ENCODE peak calls at places on chromosomes 1 and 21, in eight cellular contexts. I is HTR-8/SVneo; N is hypothalamus; Y is KBM-7; H is GOT3; G is stimulated activated CD8-positive, alpha-beta memory T cell treated with anti-CD3 and anti-CD28 coated beads, Interleukin-15, amount 100 ng/mL, for 4 hours; W is Peyer's patch; K is T-cell. B is an unnamed sample.
A peak's percentile ranks its signal among the peaks of the same experiment; 100 is the strongest.

GRCh38 chr1:53590581-53591515 is 131.6 kb downstream of the DMRTB1 start:
- DNase-seq in I (no peak), N (no peak), Y (no peak), H (no peak), G (no peak), W (no peak), K (no peak), B (no peak)

GRCh38 chr21:34635307-34635706 is 20.4 kb upstream of the RCAN1 start:
- DNase-seq in I (no peak), N (no peak), Y (no peak), H (no peak), G (no peak), W (no peak), K (no peak), B (no peak)

GRCh38 chr21:39630191-39630591 is 17.5 kb downstream of the B3GALT5 start:
- DNase-seq in I (no peak), N (no peak), Y (no peak), H (no peak), G (no peak), W (no peak), K (no peak), B (no peak)

GRCh38 chr1:245099401-245099800 is 55.4 kb upstream of the KIF26B start:
- DNase-seq in I (no peak), N (no peak), Y (no peak), H (no peak), G (no peak), W (no peak), K (no peak), B (no peak)

GRCh38 chr1:24866211-24867063 is 63.6 kb downstream of the RUNX3 start:
- DNase-seq in I (no peak), N (no peak), Y (no peak), H (peak; percentile 28), G (no peak), W (no peak), K (no peak), B (no peak)

GRCh38 chr1:204341380-204341779 is 18.3 kb downstream of the PLEKHA6 start:
- DNase-seq in I (no peak), N (no peak), Y (no peak), H (no peak), G (no peak), W (no peak), K (no peak), B (no peak)

GRCh38 chr1:177170756-177171535 is at the start of gene BRINP2:
- DNase-seq in I (no peak), N (peak; percentile 57), Y (no peak), H (peak; percentile 37), G (no peak), W (no peak), K (no peak), B (no peak)

GRCh38 chr1:26771643-26772321 is 16.0 kb upstream of the PIGV start:
- DNase-seq in I (peak; percentile 79), N (no peak), Y (no peak), H (peak; percentile 88), G (peak; percentile 10), W (no peak), K (no peak), B (no peak)

GRCh38 chr1:99268021-99268420 is 3.7 kb downstream of the PLPPR4 start:
- DNase-seq in I (no peak), N (no peak), Y (no peak), H (no peak), G (no peak), W (no peak), K (no peak), B (no peak)

GRCh38 chr21:23401278-23401677 is 2206.0 kb downstream of the MRPL39 start:
- DNase-seq in I (peak; percentile 11), N (no peak), Y (peak; percentile 28), H (no peak), G (no peak), W (no peak), K (no peak), B (no peak)

GRCh38 chr1:183757061-183757460 is 47.9 kb upstream of the RGL1 start:
- DNase-seq in I (peak; percentile 64), N (no peak), Y (no peak), H (no peak), G (no peak), W (no peak), K (no peak), B (no peak)

GRCh38 chr1:111585461-111586100 is 34.0 kb upstream of the RAP1A start:
- DNase-seq in I (no peak), N (no peak), Y (no peak), H (no peak), G (no peak), W (no peak), K (no peak), B (no peak)

GRCh38 chr1:17207966-17208418 is 3.1 kb downstream of the PADI1 start:
- DNase-seq in I (peak; percentile 83), N (no peak), Y (peak; percentile 45), H (no peak), G (peak; percentile 52), W (no peak), K (no peak), B (no peak)

GRCh38 chr1:230425252-230426061 is 675 bp downstream of the PGBD5 start:
- DNase-seq in I (no peak), N (no peak), Y (no peak), H (no peak), G (no peak), W (no peak), K (no peak), B (no peak)

GRCh38 chr1:204296431-204296988 is 63.2 kb downstream of the PLEKHA6 start:
- DNase-seq in I (peak; percentile 80), N (no peak), Y (no peak), H (no peak), G (no peak), W (no peak), K (no peak), B (no peak)

GRCh38 chr1:235933483-235934116 is 66.9 kb upstream of the LYST start:
- DNase-seq in I (no peak), N (no peak), Y (peak; percentile 39), H (no peak), G (no peak), W (no peak), K (no peak), B (no peak)

GRCh38 chr1:2494323-2494693 is 18.2 kb downstream of the PLCH2 start:
- DNase-seq in I (peak; percentile 75), N (no peak), Y (no peak), H (no peak), G (no peak), W (no peak), K (no peak), B (no peak)

GRCh38 chr1:158323866-158324265 is 7.5 kb downstream of the CD1B start:
- DNase-seq in I (no peak), N (no peak), Y (no peak), H (no peak), G (no peak), W (no peak), K (no peak), B (no peak)

GRCh38 chr1:211825990-211826389 is 4.6 kb downstream of the LPGAT1 start:
- DNase-seq in I (peak; percentile 48), N (no peak), Y (no peak), H (no peak), G (no peak), W (no peak), K (no peak), B (no peak)

GRCh38 chr1:240987928-240988327 is 369.1 kb downstream of the RGS7 start:
- DNase-seq in I (no peak), N (no peak), Y (no peak), H (no peak), G (no peak), W (no peak), K (no peak), B (no peak)

GRCh38 chr1:207822124-207822601 is 70.3 kb downstream of the CD46 start:
- DNase-seq in I (no peak), N (no peak), Y (no peak), H (no peak), G (no peak), W (no peak), K (no peak), B (no peak)

GRCh38 chr1:81549588-81550127 is 251.1 kb upstream of the ADGRL2 start:
- DNase-seq in I (peak; percentile 23), N (no peak), Y (peak; percentile 8), H (no peak), G (no peak), W (no peak), K (no peak), B (no peak)

GRCh38 chr1:85230305-85230977 is 29.0 kb downstream of the C1orf52 start:
- DNase-seq in I (no peak), N (no peak), Y (peak; percentile 52), H (no peak), G (no peak), W (no peak), K (no peak), B (no peak)

GRCh38 chr1:40338745-40339419 is 21.8 kb upstream of the COL9A2 start:
- DNase-seq in I (peak; percentile 82), N (peak; percentile 20), Y (peak; percentile 94), H (peak; percentile 51), G (peak; percentile 81), W (peak; percentile 89), K (peak; percentile 88), B (peak; percentile 36)

GRCh38 chr1:240956424-240956823 is 344.5 kb upstream of the GREM2 start:
- DNase-seq in I (no peak), N (no peak), Y (no peak), H (no peak), G (no peak), W (no peak), K (no peak), B (no peak)

GRCh38 chr1:1431006-1431844 is 4.3 kb upstream of the VWA1 start:
- DNase-seq in I (no peak), N (no peak), Y (no peak), H (no peak), G (no peak), W (no peak), K (no peak), B (no peak)